ENCODE peak calls at places on chromosomes 1 and 21, in four cellular contexts. C is GM23248, P is NCI-H345, U is body of pancreas. Z is an unnamed sample.

GRCh38 chr1:186974774-186975181 is 146.0 kb downstream of the PLA2G4A start:
- DNase-seq in C (peak), P (no peak), U (no peak), Z (no peak)

GRCh38 chr1:17594690-17595601 is 55.4 kb downstream of the ARHGEF10L start:
- DNase-seq in C (peak), P (no peak), U (no peak), Z (no peak)

GRCh38 chr1:246814890-246815289 is 90.7 kb downstream of the SCCPDH start:
- DNase-seq in C (no peak), P (no peak), U (no peak), Z (no peak)

GRCh38 chr1:82542141-82542540 is 741.4 kb downstream of the ADGRL2 start:
- DNase-seq in C (no peak), P (no peak), U (no peak), Z (no peak)

GRCh38 chr1:59673575-59674467 is 140.9 kb upstream of the HOOK1 start:
- DNase-seq in C (no peak), P (no peak), U (peak), Z (peak)

GRCh38 chr21:32590130-32590529 is 4.8 kb upstream of the TCP10L start:
- DNase-seq in C (no peak), P (no peak), U (no peak), Z (no peak)

GRCh38 chr21:45506836-45507522 is 35.3 kb downstream of the SLC19A1 start:
- DNase-seq in C (no peak), P (peak), U (no peak), Z (no peak)

GRCh38 chr1:44924835-44925464 is 61.4 kb downstream of the EIF2B3 start:
- DNase-seq in C (peak), P (no peak), U (no peak), Z (no peak)

GRCh38 chr1:224212618-224213037 is 29.6 kb downstream of the DEGS1 start:
- DNase-seq in C (no peak), P (no peak), U (no peak), Z (no peak)

GRCh38 chr1:170664828-170665617 is 1.1 kb downstream of the PRRX1 start:
- DNase-seq in C (peak), P (peak), U (peak), Z (no peak)

GRCh38 chr1:189983156-189983555 is 494.5 kb downstream of the BRINP3 start:
- DNase-seq in C (no peak), P (no peak), U (no peak), Z (no peak)

GRCh38 chr1:171883844-171884243 is 42.5 kb downstream of the DNM3 start:
- DNase-seq in C (no peak), P (no peak), U (no peak), Z (no peak)

GRCh38 chr1:89808429-89809117 is 12.3 kb upstream of the LRRC8D start:
- DNase-seq in C (peak), P (no peak), U (no peak), Z (no peak)

GRCh38 chr1:38746966-38747600 is 112.5 kb downstream of the RRAGC start:
- DNase-seq in C (no peak), P (no peak), U (no peak), Z (no peak)

GRCh38 chr1:76770979-76771378 is 96.3 kb upstream of the ST6GALNAC5 start:
- DNase-seq in C (no peak), P (peak), U (no peak), Z (no peak)

GRCh38 chr1:233367057-233367759 is 39.7 kb downstream of the MAP3K21 start:
- DNase-seq in C (no peak), P (no peak), U (no peak), Z (no peak)

GRCh38 chr1:244180256-244180655 is 129.2 kb downstream of the ZBTB18 start:
- DNase-seq in C (no peak), P (no peak), U (no peak), Z (no peak)

GRCh38 chr1:10677508-10678364 is 118.7 kb downstream of the CASZ1 start:
- DNase-seq in C (peak), P (no peak), U (peak), Z (no peak)

GRCh38 chr1:8472668-8473067 is 154.8 kb downstream of the SLC45A1 start:
- DNase-seq in C (no peak), P (no peak), U (no peak), Z (no peak)

GRCh38 chr1:234515821-234516241 is 36.9 kb upstream of the TARBP1 start:
- DNase-seq in C (peak), P (no peak), U (no peak), Z (no peak)

GRCh38 chr1:156644640-156645039 is 2.7 kb downstream of the BCAN start:
- DNase-seq in C (no peak), P (no peak), U (no peak), Z (no peak)

Z was measured in esophagus squamous epithelium.